ENCODE peak calls at places on chromosomes 12 and 14, in six cellular contexts. A is cardiac muscle cell, T is heart left ventricle, E is kidney epithelial cell, Z is fibroblast of pulmonary artery, D is type B pancreatic cell. J is an unnamed sample.

GRCh38 chr12:30154996-30155730 is 371.4 kb upstream of the TMTC1 start:
- DNase-seq in A (no peak), T (no peak), E (no peak), Z (peak; percentile 28), D (no peak), J (no peak)

GRCh38 chr12:1776139-1776975 is 44.0 kb upstream of the LRTM2 start:
- DNase-seq in A (no peak), T (no peak), E (no peak), Z (peak; percentile 62), D (no peak), J (no peak)

GRCh38 chr12:75666126-75666979 is 154.9 kb upstream of the KRR1 start:
- DNase-seq in A (no peak), T (no peak), E (peak; percentile 10), Z (peak; percentile 29), D (no peak), J (no peak)

GRCh38 chr14:49634547-49635334 is at the start of gene DNAAF2:
- DNase-seq in A (peak; percentile 79), T (peak; percentile 67), E (no peak), Z (peak; percentile 76), D (peak; percentile 78), J (no peak)

GRCh38 chr14:36521598-36522345 is 1.7 kb upstream of the NKX2-1 start:
- DNase-seq in A (no peak), T (no peak), E (no peak), Z (no peak), D (no peak), J (no peak)

GRCh38 chr12:4274960-4275868 is 1.7 kb downstream of the CCND2 start:
- DNase-seq in A (peak; percentile 39), T (no peak), E (no peak), Z (peak; percentile 36), D (peak; percentile 66), J (no peak)

GRCh38 chr12:29895966-29896365 is 112.2 kb upstream of the TMTC1 start:
- DNase-seq in A (no peak), T (no peak), E (no peak), Z (no peak), D (no peak), J (no peak)

GRCh38 chr12:117045998-117046374 is 53.2 kb downstream of the TESC start:
- DNase-seq in A (no peak), T (no peak), E (no peak), Z (no peak), D (no peak), J (no peak)

GRCh38 chr12:64240781-64241180 is 18.7 kb upstream of the KICS2 start:
- DNase-seq in A (no peak), T (no peak), E (no peak), Z (no peak), D (no peak), J (no peak)

GRCh38 chr14:37232907-37233481 is 35.3 kb downstream of the MIPOL1 start:
- DNase-seq in A (peak; percentile 44), T (no peak), E (no peak), Z (peak; percentile 71), D (no peak), J (peak; percentile 18)

GRCh38 chr14:92443741-92444140 is 69.8 kb upstream of the RIN3 start:
- DNase-seq in A (no peak), T (no peak), E (no peak), Z (no peak), D (no peak), J (no peak)

GRCh38 chr12:63206908-63207307 is 55.9 kb upstream of the AVPR1A start:
- DNase-seq in A (no peak), T (no peak), E (peak; percentile 28), Z (no peak), D (no peak), J (peak; percentile 32)

GRCh38 chr14:106883218-106883692 is 1356.9 kb downstream of the TMEM121 start:
- DNase-seq in A (no peak), T (no peak), E (no peak), Z (peak; percentile 0), D (no peak), J (no peak)

GRCh38 chr12:4271433-4272013 is 2.0 kb upstream of the CCND2 start:
- DNase-seq in A (peak; percentile 49), T (no peak), E (no peak), Z (peak; percentile 18), D (no peak), J (no peak)

GRCh38 chr14:72104011-72104613 is 171.9 kb downstream of the RGS6 start:
- DNase-seq in A (peak; percentile 31), T (no peak), E (no peak), Z (no peak), D (no peak), J (no peak)
- TF ChIP-seq CTCF in A (no peak), T (peak; percentile 41), E (peak; percentile 64), Z (peak; percentile 20), D (peak; percentile 73), J (peak; percentile 75)

DNA sequence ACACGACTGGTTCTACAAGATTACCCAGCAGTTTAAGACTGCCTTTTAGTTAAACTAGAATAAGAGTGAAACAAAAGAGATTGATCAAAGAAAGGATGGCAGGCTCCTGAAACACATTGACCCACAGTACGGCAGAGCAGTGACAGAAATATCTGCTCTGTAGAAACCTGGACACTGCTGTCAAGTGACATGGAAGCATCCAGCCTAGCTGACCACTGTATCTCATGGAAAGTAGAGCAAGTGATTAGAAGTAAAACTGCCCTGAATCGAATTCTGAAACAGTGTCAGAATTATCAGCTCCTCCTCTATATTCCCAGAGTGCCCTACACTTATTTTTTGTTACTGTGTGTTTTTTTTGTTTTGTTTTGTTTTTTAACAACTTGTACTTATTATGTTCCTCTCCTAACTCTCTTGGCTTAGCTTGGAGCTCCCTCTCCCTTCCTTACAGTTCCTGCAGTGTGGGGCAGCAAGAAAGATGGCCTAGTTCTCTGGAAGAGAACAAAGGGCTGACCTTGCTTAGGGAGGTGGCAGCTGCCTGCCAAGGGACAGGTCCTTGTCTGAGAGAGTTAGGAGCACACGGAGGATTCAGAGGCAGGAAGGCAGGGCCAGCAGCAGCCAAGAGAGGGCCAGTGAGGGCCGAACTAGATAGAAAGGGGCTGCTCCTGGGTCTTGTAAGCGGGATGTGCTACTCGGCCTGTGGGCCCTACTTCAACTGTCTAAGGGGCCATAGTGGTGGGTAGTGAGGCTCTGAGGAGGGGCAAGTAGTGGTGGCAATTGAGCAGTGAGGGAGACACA is 97.2 kb downstream of the PTPRR start:
- DNase-seq in A (no peak), T (no peak), E (no peak), Z (no peak), D (no peak), J (no peak)
- TF ChIP-seq CTCF in A (no peak), T (no peak), E (no peak), Z (no peak), D (no peak), J (peak; percentile 68)

DNA sequence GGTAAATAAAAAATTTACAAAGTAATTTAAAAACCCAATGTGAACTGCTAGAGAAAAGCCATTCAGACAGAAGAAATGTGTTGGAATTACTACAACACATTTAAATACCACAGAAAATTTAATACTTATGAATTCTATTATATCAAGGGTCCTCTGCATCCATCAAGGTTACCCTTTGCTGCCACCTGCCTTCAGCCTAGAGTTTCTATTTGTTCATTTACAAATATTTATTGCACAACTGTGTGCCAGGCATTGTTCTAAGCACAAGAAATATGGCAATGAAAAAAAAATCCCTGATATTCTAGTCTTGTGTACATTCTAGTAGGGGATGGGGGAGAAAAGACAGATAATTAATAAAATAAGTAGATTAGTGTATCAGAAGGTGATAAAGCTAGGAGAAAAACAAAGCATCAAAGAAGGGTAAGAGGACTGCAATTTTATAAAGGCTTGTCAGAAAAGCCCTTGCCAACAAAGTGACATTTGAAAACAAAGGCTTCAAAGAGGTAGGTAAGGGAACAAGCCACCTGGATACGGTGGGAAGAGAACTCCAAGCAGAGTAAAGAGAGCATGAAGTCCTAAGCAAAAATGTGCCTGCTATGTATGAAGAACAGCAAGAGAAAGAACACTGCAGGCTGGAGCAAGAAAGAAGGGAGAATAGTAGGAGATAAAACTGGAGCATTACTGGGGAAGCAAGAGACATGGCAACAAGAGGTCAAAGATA is 59.1 kb upstream of the SLC6A13 start:
- DNase-seq in A (peak; percentile 9), T (no peak), E (no peak), Z (peak; percentile 55), D (no peak), J (no peak)
- TF ChIP-seq CTCF in A (no peak), T (no peak), E (peak; percentile 40), Z (peak; percentile 36), D (no peak), J (peak; percentile 52)

DNA sequence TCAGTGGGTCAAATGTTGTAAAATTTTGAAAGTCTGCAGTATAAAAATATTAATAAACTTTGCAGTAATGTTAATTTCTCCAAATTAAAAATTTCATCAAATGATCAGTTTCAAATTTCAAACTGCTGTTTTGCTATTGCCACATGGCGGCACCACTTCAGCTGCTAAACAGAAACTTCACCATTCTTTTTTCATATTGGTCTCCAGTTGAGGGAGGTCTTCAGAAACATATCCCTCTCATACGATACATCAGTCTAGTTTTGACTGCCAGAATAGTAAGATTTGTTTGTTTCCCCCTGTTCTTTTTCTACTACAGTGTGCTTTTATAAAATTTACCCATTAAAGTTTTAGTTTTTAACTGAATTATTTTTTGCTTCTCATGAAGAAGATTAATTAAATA is 4.2 kb upstream of the TRHDE start:
- DNase-seq in A (no peak), T (no peak), E (no peak), Z (no peak), D (no peak), J (no peak)
- TF ChIP-seq CTCF in A (no peak), T (no peak), E (peak; percentile 47), Z (peak; percentile 9), D (peak; percentile 56), J (peak; percentile 60)

DNA sequence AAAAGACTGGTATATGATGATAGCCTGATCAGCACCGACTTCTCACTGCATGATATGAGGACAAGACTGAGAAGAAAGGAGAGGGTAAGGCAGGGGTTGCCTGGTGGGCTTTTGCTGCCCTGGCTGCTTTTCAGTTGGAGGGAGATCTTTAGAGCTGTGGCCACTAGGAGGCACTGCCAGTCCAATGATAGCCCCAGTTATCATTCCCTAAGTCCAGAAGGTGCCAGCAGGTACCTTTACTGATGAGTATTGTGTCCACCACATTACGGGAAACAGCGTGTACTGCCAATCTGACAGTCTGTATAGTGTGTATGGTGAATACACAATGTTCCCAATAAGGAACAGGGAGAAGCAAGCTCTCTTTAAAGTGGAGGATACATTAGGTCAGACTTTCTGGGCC is 55.8 kb upstream of the CCDC175 start:
- DNase-seq in A (peak; percentile 30), T (no peak), E (no peak), Z (peak; percentile 49), D (no peak), J (peak; percentile 4)
- TF ChIP-seq CTCF in A (peak; percentile 68), T (no peak), E (peak; percentile 50), Z (peak; percentile 69), D (peak; percentile 74), J (peak; percentile 79)

DNA sequence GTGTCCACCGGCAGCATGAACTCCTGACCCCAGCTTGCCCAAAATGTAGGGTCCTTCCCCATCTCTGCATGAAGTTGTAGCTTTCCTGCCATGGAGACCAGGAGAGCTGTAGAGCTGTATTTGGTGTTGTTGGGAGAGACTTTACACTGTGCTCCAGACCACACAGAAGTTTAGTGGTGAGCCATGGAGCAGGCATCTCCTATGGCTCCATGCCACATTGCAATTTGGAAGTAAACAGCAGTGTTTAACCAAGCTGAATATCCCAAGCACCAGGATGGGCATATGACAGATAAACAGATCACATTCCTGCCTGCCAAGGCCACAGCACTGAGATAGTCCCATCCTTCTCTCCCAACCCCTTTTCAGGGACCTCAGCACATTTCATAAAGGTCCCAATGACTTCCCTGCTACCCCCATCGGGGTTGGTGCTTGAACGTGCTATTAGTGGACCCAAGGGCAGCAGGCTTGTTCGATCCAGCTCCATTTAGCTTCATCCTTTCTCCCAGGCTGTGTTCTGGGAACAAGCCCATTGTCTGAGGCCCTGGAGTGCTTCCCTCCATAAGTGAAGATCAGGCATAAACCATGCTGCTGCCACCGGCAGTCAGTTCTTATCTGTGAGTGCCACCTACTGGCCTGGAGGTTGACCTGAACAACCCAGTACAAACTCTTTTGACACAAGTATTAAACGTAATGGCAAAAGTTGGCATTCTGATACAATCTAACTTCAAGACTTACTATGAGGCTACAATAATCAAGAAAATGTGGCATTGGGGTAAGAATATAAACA is 172.3 kb upstream of the ATXN7L3B start:
- DNase-seq in A (peak; percentile 5), T (no peak), E (no peak), Z (peak; percentile 79), D (no peak), J (no peak)
- TF ChIP-seq CTCF in A (peak; percentile 40), T (no peak), E (peak; percentile 23), Z (peak; percentile 76), D (peak; percentile 59), J (peak; percentile 65)

J was measured in epithelial cell of proximal tubule.